ENCODE peak calls at places on chromosomes 1 and 21, in seven cellular contexts. V is mucosa of descending colon, H is IMR-90, Z is foreskin fibroblast, W is cardiac muscle cell, P is fibroblast of villous mesenchyme, A is heart right ventricle. B is an unnamed sample.

GRCh38 chr1:116537439-116537838 is 33.4 kb downstream of the CD58 start:
- DNase-seq in H (peak; percentile 58), Z (peak; percentile 80), A (no peak), P (peak; percentile 86), W (no peak), V (no peak), B (peak; percentile 86)

GRCh38 chr1:150521196-150521968 is 5.8 kb downstream of the FALEC start:
- DNase-seq in Z (no peak), V (no peak), H (no peak), P (no peak), W (no peak), A (no peak), B (no peak)

GRCh38 chr1:191368891-191369654 is 789.2 kb upstream of the RGS18 start:
- DNase-seq in Z (no peak), H (no peak), W (no peak), V (no peak), P (no peak), A (no peak), B (no peak)

GRCh38 chr21:42538479-42539275 is 25.0 kb downstream of the SLC37A1 start:
- DNase-seq in P (no peak), H (no peak), V (no peak), Z (no peak), W (no peak), A (no peak), B (no peak)

GRCh38 chr1:151372411-151372934 is at the start of gene SELENBP1:
- DNase-seq in A (peak; percentile 94), H (peak; percentile 71), W (peak; percentile 76), Z (peak; percentile 71), V (peak; percentile 98), P (peak; percentile 89), B (peak; percentile 74)

GRCh38 chr1:41319106-41319755 is 42.0 kb upstream of the FOXO6 start:
- DNase-seq in W (no peak), Z (no peak), H (no peak), A (no peak), P (no peak), V (no peak), B (no peak)

GRCh38 chr1:173430707-173431662 is 46.1 kb upstream of the PRDX6 start:
- DNase-seq in P (peak; percentile 92), H (peak; percentile 88), V (peak; percentile 100), A (peak; percentile 93), Z (peak; percentile 76), W (peak; percentile 95), B (peak; percentile 93)

GRCh38 chr1:58573705-58574591 is 3.1 kb downstream of the TACSTD2 start:
- DNase-seq in H (no peak), Z (no peak), W (no peak), P (no peak), A (no peak), V (no peak), B (no peak)

GRCh38 chr1:108831225-108831624 is 25.7 kb downstream of the AKNAD1 start:
- DNase-seq in Z (peak; percentile 84), P (peak; percentile 90), V (no peak), A (no peak), H (peak; percentile 89), W (no peak), B (peak; percentile 92)

DNA sequence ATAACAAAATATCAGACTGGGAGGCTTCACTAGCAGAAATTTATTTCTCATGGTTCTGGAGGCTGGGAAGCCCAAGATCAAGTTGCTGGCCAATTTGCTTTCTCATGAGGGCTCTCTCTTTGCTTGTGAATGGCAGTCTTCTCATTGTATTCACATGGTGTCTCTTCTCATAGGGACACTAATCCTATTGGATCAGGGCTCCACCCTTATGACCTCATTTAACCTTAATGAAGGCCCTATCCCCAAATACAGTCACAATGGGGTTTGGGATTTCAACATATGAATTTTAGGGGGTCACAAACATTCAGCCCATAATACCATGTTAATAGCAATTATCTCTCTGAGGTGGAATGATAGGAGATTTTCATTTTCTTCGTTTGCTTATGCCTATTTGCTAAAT is 25.3 kb downstream of the TCEA3 start:
- DNase-seq in W (no peak), A (no peak), P (no peak), Z (no peak), H (no peak), V (no peak), B (no peak)
- TF ChIP-seq CTCF in W (no peak), A (no peak), P (no peak), Z (no peak), H (no peak), V (no peak), B (no peak)

GRCh38 chr1:207823880-207824566 is 72.2 kb downstream of the CD46 start:
- DNase-seq in W (peak; percentile 87), H (peak; percentile 97), V (peak; percentile 82), Z (peak; percentile 94), P (peak; percentile 98), A (peak; percentile 85), B (peak; percentile 98)
- H3K4me3 ChIP-seq in W (no peak overlapping the region), H (peak overlapping the region; percentile 17), V (peak overlapping the region; percentile 54), Z (peak overlapping the region; percentile 70), P (peak overlapping the region; percentile 51), A (peak overlapping the region; percentile 57), B (peak overlapping the region; percentile 46)

GRCh38 chr1:70142120-70142519 is 63.3 kb downstream of the LRRC40 start:
- DNase-seq in Z (peak; percentile 17), V (no peak), W (no peak), A (no peak), H (peak; percentile 45), P (peak; percentile 25), B (peak; percentile 58)
- TF ChIP-seq CTCF in Z (no peak), V (no peak), W (peak; percentile 63), A (no peak), H (peak; percentile 43), P (peak; percentile 42), B (peak; percentile 57)

GRCh38 chr1:69196071-69196470 is 371.7 kb upstream of the LRRC7 start:
- DNase-seq in Z (no peak), H (no peak), P (no peak), V (no peak), A (no peak), W (no peak), B (no peak)
- H3K4me3 ChIP-seq in Z (no peak overlapping the region), H (no peak overlapping the region), P (no peak overlapping the region), V (no peak overlapping the region), A (no peak overlapping the region), W (no peak overlapping the region), B (no peak overlapping the region)

GRCh38 chr1:21302747-21303715 is 12.8 kb upstream of the ECE1 start:
- DNase-seq in Z (peak; percentile 90), A (no peak), H (peak; percentile 93), W (no peak), P (peak; percentile 94), V (peak; percentile 84), B (peak; percentile 92)
- TF ChIP-seq CTCF in Z (no peak), A (no peak), H (peak; percentile 38), W (peak; percentile 2), P (peak; percentile 37), V (no peak), B (no peak)

GRCh38 chr1:55278378-55278777 is 63.2 kb upstream of the USP24 start:
- DNase-seq in H (no peak), A (no peak), Z (no peak), V (no peak), W (no peak), P (no peak), B (no peak)

GRCh38 chr1:55275151-55275748 is 60.1 kb upstream of the USP24 start:
- DNase-seq in A (no peak), Z (no peak), P (no peak), V (peak; percentile 32), W (no peak), H (peak; percentile 61), B (peak; percentile 60)

GRCh38 chr1:55275976-55276375 is 60.8 kb upstream of the USP24 start:
- DNase-seq in V (no peak), W (no peak), Z (no peak), P (no peak), H (peak; percentile 28), A (no peak), B (peak; percentile 36)

GRCh38 chr1:55277377-55278130 is 62.4 kb upstream of the USP24 start:
- DNase-seq in P (peak; percentile 80), Z (peak; percentile 68), A (peak; percentile 79), W (peak; percentile 85), V (peak; percentile 90), H (peak; percentile 78), B (peak; percentile 83)

GRCh38 chr1:55276671-55277376 is 61.7 kb upstream of the USP24 start:
- DNase-seq in Z (no peak), P (no peak), H (no peak), A (peak; percentile 13), V (no peak), W (no peak), B (no peak)
- H3K4me3 ChIP-seq in Z (no peak overlapping the region), P (no peak overlapping the region), H (no peak overlapping the region), A (no peak overlapping the region), V (no peak overlapping the region), W (no peak overlapping the region), B (no peak overlapping the region)

GRCh38 chr1:193104906-193105820 is at the start of gene GLRX2:
- DNase-seq in H (peak; percentile 85), V (peak; percentile 88), W (peak; percentile 91), P (peak; percentile 88), A (peak; percentile 83), Z (peak; percentile 91), B (peak; percentile 85)
- TF ChIP-seq CTCF in H (peak; percentile 8), V (no peak), W (no peak), P (no peak), A (no peak), Z (no peak), B (no peak)

B was measured in fibroblast of mammary gland.